ENCODE peak calls at places on chromosomes 16 and 17, in five cellular contexts. One of them, this sample, is unnamed.

GRCh38 chr17:57940653-57941329 is 14.4 kb downstream of the CUEDC1 start:
- DNase-seq in stimulated activated CD4-positive, alpha-beta T cell treated with anti-CD3 and anti-CD28 coated beads, Interleukin-12 subunit alpha, Interleukin-12 subunit beta, amount 100 ng/mL, for 48 hours: no peak
- DNase-seq in skeletal muscle cell: no peak
- DNase-seq in activated CD8-positive, alpha-beta memory T cell treated with anti-CD3 and anti-CD28 coated beads, Interleukin-2, amount 50 U/mL, for 4 hours: no peak
- DNase-seq in NCI-H2081: no peak
- DNase-seq in this sample: peak; percentile 44

GRCh38 chr16:71569621-71570020 is 7.3 kb downstream of the TAT start:
- DNase-seq in activated CD8-positive, alpha-beta memory T cell treated with anti-CD3 and anti-CD28 coated beads, Interleukin-2, amount 50 U/mL, for 4 hours: no peak
- DNase-seq in stimulated activated CD4-positive, alpha-beta T cell treated with anti-CD3 and anti-CD28 coated beads, Interleukin-12 subunit alpha, Interleukin-12 subunit beta, amount 100 ng/mL, for 48 hours: no peak
- DNase-seq in NCI-H2081: no peak
- DNase-seq in skeletal muscle cell: no peak
- DNase-seq in this sample: no peak

GRCh38 chr17:46739982-46740381 is 78.5 kb downstream of the WNT3 start:
- DNase-seq in skeletal muscle cell: no peak
- DNase-seq in NCI-H2081: no peak
- DNase-seq in activated CD8-positive, alpha-beta memory T cell treated with anti-CD3 and anti-CD28 coated beads, Interleukin-2, amount 50 U/mL, for 4 hours: no peak
- DNase-seq in stimulated activated CD4-positive, alpha-beta T cell treated with anti-CD3 and anti-CD28 coated beads, Interleukin-12 subunit alpha, Interleukin-12 subunit beta, amount 100 ng/mL, for 48 hours: no peak
- DNase-seq in this sample: no peak

GRCh38 chr17:21194210-21194609 is 19.8 kb downstream of the TMEM11 start:
- DNase-seq in NCI-H2081: no peak
- DNase-seq in activated CD8-positive, alpha-beta memory T cell treated with anti-CD3 and anti-CD28 coated beads, Interleukin-2, amount 50 U/mL, for 4 hours: no peak
- DNase-seq in skeletal muscle cell: no peak
- DNase-seq in stimulated activated CD4-positive, alpha-beta T cell treated with anti-CD3 and anti-CD28 coated beads, Interleukin-12 subunit alpha, Interleukin-12 subunit beta, amount 100 ng/mL, for 48 hours: no peak
- DNase-seq in this sample: no peak

GRCh38 chr16:84819644-84820304 is at the start of gene CRISPLD2:
- DNase-seq in skeletal muscle cell: no peak
- DNase-seq in activated CD8-positive, alpha-beta memory T cell treated with anti-CD3 and anti-CD28 coated beads, Interleukin-2, amount 50 U/mL, for 4 hours: peak; percentile 84
- DNase-seq in stimulated activated CD4-positive, alpha-beta T cell treated with anti-CD3 and anti-CD28 coated beads, Interleukin-12 subunit alpha, Interleukin-12 subunit beta, amount 100 ng/mL, for 48 hours: peak; percentile 88
- DNase-seq in NCI-H2081: peak; percentile 84
- DNase-seq in this sample: peak; percentile 84

GRCh38 chr17:73514146-73514863 is 129.9 kb downstream of the SDK2 start:
- DNase-seq in NCI-H2081: no peak
- DNase-seq in skeletal muscle cell: no peak
- DNase-seq in stimulated activated CD4-positive, alpha-beta T cell treated with anti-CD3 and anti-CD28 coated beads, Interleukin-12 subunit alpha, Interleukin-12 subunit beta, amount 100 ng/mL, for 48 hours: no peak
- DNase-seq in activated CD8-positive, alpha-beta memory T cell treated with anti-CD3 and anti-CD28 coated beads, Interleukin-2, amount 50 U/mL, for 4 hours: no peak
- DNase-seq in this sample: no peak

GRCh38 chr16:82293671-82294070 is 123.6 kb upstream of the MPHOSPH6 start:
- DNase-seq in activated CD8-positive, alpha-beta memory T cell treated with anti-CD3 and anti-CD28 coated beads, Interleukin-2, amount 50 U/mL, for 4 hours: no peak
- DNase-seq in NCI-H2081: no peak
- DNase-seq in stimulated activated CD4-positive, alpha-beta T cell treated with anti-CD3 and anti-CD28 coated beads, Interleukin-12 subunit alpha, Interleukin-12 subunit beta, amount 100 ng/mL, for 48 hours: no peak
- DNase-seq in skeletal muscle cell: no peak
- DNase-seq in this sample: no peak

GRCh38 chr17:38674013-38674748 is 576 bp downstream of the EPOP start:
- DNase-seq in activated CD8-positive, alpha-beta memory T cell treated with anti-CD3 and anti-CD28 coated beads, Interleukin-2, amount 50 U/mL, for 4 hours: peak; percentile 40
- DNase-seq in stimulated activated CD4-positive, alpha-beta T cell treated with anti-CD3 and anti-CD28 coated beads, Interleukin-12 subunit alpha, Interleukin-12 subunit beta, amount 100 ng/mL, for 48 hours: no peak
- DNase-seq in skeletal muscle cell: no peak
- DNase-seq in NCI-H2081: peak; percentile 29
- DNase-seq in this sample: peak; percentile 46

GRCh38 chr17:35289222-35289621 is 46.4 kb downstream of the SLFN5 start:
- DNase-seq in activated CD8-positive, alpha-beta memory T cell treated with anti-CD3 and anti-CD28 coated beads, Interleukin-2, amount 50 U/mL, for 4 hours: no peak
- DNase-seq in skeletal muscle cell: no peak
- DNase-seq in NCI-H2081: no peak
- DNase-seq in stimulated activated CD4-positive, alpha-beta T cell treated with anti-CD3 and anti-CD28 coated beads, Interleukin-12 subunit alpha, Interleukin-12 subunit beta, amount 100 ng/mL, for 48 hours: no peak
- DNase-seq in this sample: no peak

GRCh38 chr17:79188048-79188447 is 113.4 kb downstream of the ENGASE start:
- DNase-seq in NCI-H2081: no peak
- DNase-seq in activated CD8-positive, alpha-beta memory T cell treated with anti-CD3 and anti-CD28 coated beads, Interleukin-2, amount 50 U/mL, for 4 hours: no peak
- DNase-seq in skeletal muscle cell: no peak
- DNase-seq in stimulated activated CD4-positive, alpha-beta T cell treated with anti-CD3 and anti-CD28 coated beads, Interleukin-12 subunit alpha, Interleukin-12 subunit beta, amount 100 ng/mL, for 48 hours: no peak
- DNase-seq in this sample: no peak

GRCh38 chr17:19000531-19001011 is 4.0 kb downstream of the FAM83G start:
- DNase-seq in skeletal muscle cell: no peak
- DNase-seq in stimulated activated CD4-positive, alpha-beta T cell treated with anti-CD3 and anti-CD28 coated beads, Interleukin-12 subunit alpha, Interleukin-12 subunit beta, amount 100 ng/mL, for 48 hours: no peak
- DNase-seq in NCI-H2081: no peak
- DNase-seq in activated CD8-positive, alpha-beta memory T cell treated with anti-CD3 and anti-CD28 coated beads, Interleukin-2, amount 50 U/mL, for 4 hours: no peak
- DNase-seq in this sample: no peak

This sample was measured in activated CD4-positive, alpha-beta T cell treated with anti-CD3 and anti-CD28 coated beads for 4 hours.